ENCODE peak calls at places on chromosomes 2 and 18, in seven cellular contexts. C, D, B, X, L, R and Q are unnamed samples.
A peak's percentile ranks its signal among the peaks of the same experiment; 100 is the strongest.

GRCh38 chr2:240236217-240237111 is 96.0 kb upstream of the OTOS start:
- DNase-seq in C (no peak), D (peak; percentile 46), B (no peak), X (peak; percentile 41), L (no peak), R (peak; percentile 75), Q (no peak)

GRCh38 chr2:101121174-101121573 is 30.0 kb downstream of the TBC1D8 start:
- DNase-seq in C (no peak), D (no peak), B (no peak), X (no peak), L (no peak), R (no peak), Q (no peak)

GRCh38 chr2:36615214-36615613 is 17.2 kb upstream of the FEZ2 start:
- DNase-seq in C (no peak), D (no peak), B (no peak), X (no peak), L (no peak), R (no peak), Q (no peak)

GRCh38 chr2:130382313-130382917 is 26.6 kb downstream of the PTPN18 start:
- DNase-seq in C (no peak), D (no peak), B (no peak), X (no peak), L (no peak), R (no peak), Q (no peak)

GRCh38 chr2:173999724-174000123 is 34.6 kb upstream of the SP3 start:
- DNase-seq in C (no peak), D (no peak), B (no peak), X (no peak), L (no peak), R (no peak), Q (no peak)

GRCh38 chr2:17521621-17522020 is 3.4 kb upstream of the RAD51AP2 start:
- DNase-seq in C (no peak), D (no peak), B (no peak), X (no peak), L (no peak), R (no peak), Q (no peak)

GRCh38 chr18:69935319-69936190 is 12.1 kb downstream of the CD226 start:
- DNase-seq in C (no peak), D (no peak), B (no peak), X (no peak), L (no peak), R (no peak), Q (peak; percentile 82)

GRCh38 chr2:132252191-132252893 is 90.6 kb upstream of the ANKRD30BL start:
- DNase-seq in C (no peak), D (no peak), B (no peak), X (no peak), L (no peak), R (no peak), Q (no peak)

GRCh38 chr2:146579154-146579930 is 1265.5 kb upstream of the ACVR2A start:
- DNase-seq in C (no peak), D (peak; percentile 18), B (no peak), X (no peak), L (no peak), R (no peak), Q (no peak)

GRCh38 chr18:11146238-11146946 is 3.0 kb downstream of the PIEZO2 start:
- DNase-seq in C (no peak), D (no peak), B (no peak), X (no peak), L (no peak), R (no peak), Q (no peak)

GRCh38 chr18:31557446-31557845 is 34.2 kb upstream of the TTR start:
- DNase-seq in C (no peak), D (no peak), B (no peak), X (no peak), L (no peak), R (no peak), Q (no peak)

GRCh38 chr2:222320441-222321395 is 21.9 kb upstream of the PAX3 start:
- DNase-seq in C (no peak), D (no peak), B (no peak), X (peak; percentile 54), L (no peak), R (peak; percentile 87), Q (no peak)

GRCh38 chr2:214810670-214811069 is 1.2 kb upstream of the BARD1 start:
- DNase-seq in C (no peak), D (no peak), B (no peak), X (no peak), L (no peak), R (peak; percentile 35), Q (no peak)

GRCh38 chr2:21700644-21701043 is 576.9 kb downstream of the TDRD15 start:
- DNase-seq in C (no peak), D (no peak), B (no peak), X (no peak), L (no peak), R (no peak), Q (no peak)